ENCODE peak calls at places on chromosomes 7 and 10, in nine cellular contexts. One of them, this sample, is unnamed.

GRCh38 chr7:92953657-92954056 is 117.3 kb upstream of the CDK6 start:
- DNase-seq in dorsolateral prefrontal cortex: no peak
- DNase-seq in mucosa of gallbladder: no peak
- DNase-seq in NCI-H1092: no peak
- DNase-seq in heart left ventricle: no peak
- DNase-seq in left lobe of liver: no peak
- DNase-seq in hypothalamus: no peak
- DNase-seq in cardiac muscle cell: peak
- DNase-seq in COR-L47: no peak
- DNase-seq in this sample: no peak

GRCh38 chr10:113362645-113363091 is 190.2 kb upstream of the HABP2 start:
- DNase-seq in dorsolateral prefrontal cortex: no peak
- DNase-seq in mucosa of gallbladder: peak
- DNase-seq in NCI-H1092: no peak
- DNase-seq in heart left ventricle: peak
- DNase-seq in left lobe of liver: no peak
- DNase-seq in hypothalamus: no peak
- DNase-seq in cardiac muscle cell: peak
- DNase-seq in COR-L47: no peak
- DNase-seq in this sample: no peak

GRCh38 chr7:128827971-128828711 is 2.1 kb upstream of the FLNC start:
- DNase-seq in dorsolateral prefrontal cortex: no peak
- DNase-seq in mucosa of gallbladder: no peak
- DNase-seq in NCI-H1092: no peak
- DNase-seq in heart left ventricle: peak
- DNase-seq in left lobe of liver: no peak
- DNase-seq in hypothalamus: no peak
- DNase-seq in cardiac muscle cell: peak
- DNase-seq in COR-L47: no peak
- DNase-seq in this sample: no peak

GRCh38 chr7:108497082-108497725 is 28.7 kb downstream of the PNPLA8 start:
- DNase-seq in dorsolateral prefrontal cortex: no peak
- DNase-seq in mucosa of gallbladder: peak
- DNase-seq in NCI-H1092: peak
- DNase-seq in heart left ventricle: no peak
- DNase-seq in left lobe of liver: no peak
- DNase-seq in hypothalamus: no peak
- DNase-seq in cardiac muscle cell: peak
- DNase-seq in COR-L47: peak
- DNase-seq in this sample: no peak

GRCh38 chr10:123952099-123952498 is 60.5 kb upstream of the CPXM2 start:
- DNase-seq in dorsolateral prefrontal cortex: no peak
- DNase-seq in mucosa of gallbladder: no peak
- DNase-seq in NCI-H1092: no peak
- DNase-seq in heart left ventricle: no peak
- DNase-seq in left lobe of liver: no peak
- DNase-seq in hypothalamus: no peak
- DNase-seq in cardiac muscle cell: no peak
- DNase-seq in COR-L47: no peak
- DNase-seq in this sample: no peak

GRCh38 chr7:137875746-137876145 is 29.0 kb upstream of the DGKI start:
- DNase-seq in dorsolateral prefrontal cortex: no peak
- DNase-seq in mucosa of gallbladder: no peak
- DNase-seq in NCI-H1092: no peak
- DNase-seq in heart left ventricle: no peak
- DNase-seq in left lobe of liver: no peak
- DNase-seq in hypothalamus: no peak
- DNase-seq in cardiac muscle cell: no peak
- DNase-seq in COR-L47: no peak
- DNase-seq in this sample: no peak

GRCh38 chr7:114885836-114886235 is 36.1 kb upstream of the MDFIC start:
- DNase-seq in dorsolateral prefrontal cortex: no peak
- DNase-seq in mucosa of gallbladder: no peak
- DNase-seq in NCI-H1092: no peak
- DNase-seq in heart left ventricle: no peak
- DNase-seq in left lobe of liver: no peak
- DNase-seq in hypothalamus: no peak
- DNase-seq in cardiac muscle cell: no peak
- DNase-seq in COR-L47: no peak
- DNase-seq in this sample: no peak

GRCh38 chr7:74429153-74429747 is 24.5 kb upstream of the GTF2IRD1 start:
- DNase-seq in dorsolateral prefrontal cortex: no peak
- DNase-seq in mucosa of gallbladder: no peak
- DNase-seq in NCI-H1092: no peak
- DNase-seq in heart left ventricle: no peak
- DNase-seq in left lobe of liver: no peak
- DNase-seq in hypothalamus: no peak
- DNase-seq in cardiac muscle cell: peak
- DNase-seq in COR-L47: no peak
- DNase-seq in this sample: peak

GRCh38 chr10:2625094-2625493 is 442.3 kb upstream of the PFKP start:
- DNase-seq in dorsolateral prefrontal cortex: no peak
- DNase-seq in mucosa of gallbladder: no peak
- DNase-seq in NCI-H1092: no peak
- DNase-seq in heart left ventricle: no peak
- DNase-seq in left lobe of liver: no peak
- DNase-seq in hypothalamus: no peak
- DNase-seq in cardiac muscle cell: no peak
- DNase-seq in COR-L47: no peak
- DNase-seq in this sample: no peak

GRCh38 chr10:61232780-61233179 is 220.4 kb downstream of the TMEM26 start:
- DNase-seq in dorsolateral prefrontal cortex: no peak
- DNase-seq in mucosa of gallbladder: no peak
- DNase-seq in NCI-H1092: no peak
- DNase-seq in heart left ventricle: no peak
- DNase-seq in left lobe of liver: no peak
- DNase-seq in hypothalamus: no peak
- DNase-seq in cardiac muscle cell: no peak
- DNase-seq in COR-L47: no peak
- DNase-seq in this sample: no peak

GRCh38 chr7:130667593-130668257 is 823 bp downstream of the COPG2 start:
- DNase-seq in dorsolateral prefrontal cortex: no peak
- DNase-seq in mucosa of gallbladder: no peak
- DNase-seq in NCI-H1092: peak
- DNase-seq in heart left ventricle: no peak
- DNase-seq in left lobe of liver: no peak
- DNase-seq in hypothalamus: no peak
- DNase-seq in cardiac muscle cell: peak
- DNase-seq in COR-L47: no peak
- DNase-seq in this sample: no peak

GRCh38 chr10:124560377-124560776 is 98.8 kb downstream of the LHPP start:
- DNase-seq in dorsolateral prefrontal cortex: peak
- DNase-seq in mucosa of gallbladder: peak
- DNase-seq in NCI-H1092: no peak
- DNase-seq in heart left ventricle: peak
- DNase-seq in left lobe of liver: no peak
- DNase-seq in hypothalamus: no peak
- DNase-seq in cardiac muscle cell: peak
- DNase-seq in COR-L47: no peak
- DNase-seq in this sample: no peak

GRCh38 chr10:77268721-77269120 is 368.9 kb downstream of the KCNMA1 start:
- DNase-seq in dorsolateral prefrontal cortex: peak
- DNase-seq in mucosa of gallbladder: no peak
- DNase-seq in NCI-H1092: no peak
- DNase-seq in heart left ventricle: no peak
- DNase-seq in left lobe of liver: no peak
- DNase-seq in hypothalamus: no peak
- DNase-seq in cardiac muscle cell: no peak
- DNase-seq in COR-L47: no peak
- DNase-seq in this sample: no peak

GRCh38 chr7:95511716-95512260 is 26.0 kb downstream of the ASB4 start:
- DNase-seq in dorsolateral prefrontal cortex: peak
- DNase-seq in mucosa of gallbladder: peak
- DNase-seq in NCI-H1092: peak
- DNase-seq in heart left ventricle: peak
- DNase-seq in left lobe of liver: peak
- DNase-seq in hypothalamus: peak
- DNase-seq in cardiac muscle cell: peak
- DNase-seq in COR-L47: peak
- DNase-seq in this sample: peak

GRCh38 chr10:97686301-97686961 is 610 bp downstream of the AVPI1 start:
- DNase-seq in dorsolateral prefrontal cortex: no peak
- DNase-seq in mucosa of gallbladder: no peak
- DNase-seq in NCI-H1092: no peak
- DNase-seq in heart left ventricle: no peak
- DNase-seq in left lobe of liver: no peak
- DNase-seq in hypothalamus: peak
- DNase-seq in cardiac muscle cell: no peak
- DNase-seq in COR-L47: no peak
- DNase-seq in this sample: no peak

GRCh38 chr10:42783181-42783549 is 570 bp downstream of the BMS1 start:
- DNase-seq in dorsolateral prefrontal cortex: no peak
- DNase-seq in mucosa of gallbladder: no peak
- DNase-seq in NCI-H1092: peak
- DNase-seq in heart left ventricle: no peak
- DNase-seq in left lobe of liver: peak
- DNase-seq in hypothalamus: no peak
- DNase-seq in cardiac muscle cell: peak
- DNase-seq in COR-L47: peak
- DNase-seq in this sample: no peak

GRCh38 chr10:602391-603005 is 87.0 kb downstream of the DIP2C start:
- DNase-seq in dorsolateral prefrontal cortex: no peak
- DNase-seq in mucosa of gallbladder: no peak
- DNase-seq in NCI-H1092: no peak
- DNase-seq in heart left ventricle: no peak
- DNase-seq in left lobe of liver: peak
- DNase-seq in hypothalamus: no peak
- DNase-seq in cardiac muscle cell: no peak
- DNase-seq in COR-L47: no peak
- DNase-seq in this sample: no peak

GRCh38 chr7:44279731-44280505 is 45.5 kb downstream of the CAMK2B start:
- DNase-seq in dorsolateral prefrontal cortex: peak
- DNase-seq in mucosa of gallbladder: no peak
- DNase-seq in NCI-H1092: no peak
- DNase-seq in heart left ventricle: peak
- DNase-seq in left lobe of liver: no peak
- DNase-seq in hypothalamus: no peak
- DNase-seq in cardiac muscle cell: no peak
- DNase-seq in COR-L47: no peak
- DNase-seq in this sample: no peak

GRCh38 chr7:2030475-2031456 is 202.0 kb downstream of the MAD1L1 start:
- DNase-seq in dorsolateral prefrontal cortex: no peak
- DNase-seq in mucosa of gallbladder: no peak
- DNase-seq in NCI-H1092: no peak
- DNase-seq in heart left ventricle: peak
- DNase-seq in left lobe of liver: no peak
- DNase-seq in hypothalamus: no peak
- DNase-seq in cardiac muscle cell: no peak
- DNase-seq in COR-L47: no peak
- DNase-seq in this sample: peak

GRCh38 chr7:101494602-101495329 is 132.1 kb downstream of the COL26A1 start:
- DNase-seq in dorsolateral prefrontal cortex: no peak
- DNase-seq in mucosa of gallbladder: no peak
- DNase-seq in NCI-H1092: no peak
- DNase-seq in heart left ventricle: no peak
- DNase-seq in left lobe of liver: no peak
- DNase-seq in hypothalamus: no peak
- DNase-seq in cardiac muscle cell: no peak
- DNase-seq in COR-L47: no peak
- DNase-seq in this sample: no peak

GRCh38 chr7:64869912-64870562 is 33.0 kb upstream of the ZNF273 start:
- DNase-seq in dorsolateral prefrontal cortex: no peak
- DNase-seq in mucosa of gallbladder: peak
- DNase-seq in NCI-H1092: no peak
- DNase-seq in heart left ventricle: no peak
- DNase-seq in left lobe of liver: no peak
- DNase-seq in hypothalamus: no peak
- DNase-seq in cardiac muscle cell: no peak
- DNase-seq in COR-L47: no peak
- DNase-seq in this sample: no peak

GRCh38 chr10:85012305-85012704 is 683.9 kb downstream of the CCSER2 start:
- DNase-seq in dorsolateral prefrontal cortex: no peak
- DNase-seq in mucosa of gallbladder: no peak
- DNase-seq in NCI-H1092: no peak
- DNase-seq in heart left ventricle: no peak
- DNase-seq in left lobe of liver: no peak
- DNase-seq in hypothalamus: no peak
- DNase-seq in cardiac muscle cell: no peak
- DNase-seq in COR-L47: no peak
- DNase-seq in this sample: no peak

GRCh38 chr10:70379581-70380176 is 2.7 kb downstream of the LRRC20 start:
- DNase-seq in dorsolateral prefrontal cortex: no peak
- DNase-seq in mucosa of gallbladder: no peak
- DNase-seq in NCI-H1092: no peak
- DNase-seq in heart left ventricle: no peak
- DNase-seq in left lobe of liver: no peak
- DNase-seq in hypothalamus: no peak
- DNase-seq in cardiac muscle cell: no peak
- DNase-seq in COR-L47: no peak
- DNase-seq in this sample: no peak

GRCh38 chr10:104881740-104882139 is 240.7 kb downstream of the SORCS3 start:
- DNase-seq in dorsolateral prefrontal cortex: no peak
- DNase-seq in mucosa of gallbladder: no peak
- DNase-seq in NCI-H1092: no peak
- DNase-seq in heart left ventricle: no peak
- DNase-seq in left lobe of liver: no peak
- DNase-seq in hypothalamus: no peak
- DNase-seq in cardiac muscle cell: no peak
- DNase-seq in COR-L47: no peak
- DNase-seq in this sample: no peak

GRCh38 chr10:61682323-61682722 is 19.6 kb downstream of the CABCOCO1 start:
- DNase-seq in dorsolateral prefrontal cortex: no peak
- DNase-seq in mucosa of gallbladder: no peak
- DNase-seq in NCI-H1092: no peak
- DNase-seq in heart left ventricle: no peak
- DNase-seq in left lobe of liver: no peak
- DNase-seq in hypothalamus: no peak
- DNase-seq in cardiac muscle cell: no peak
- DNase-seq in COR-L47: no peak
- DNase-seq in this sample: no peak

GRCh38 chr10:113199459-113199858 is 249.4 kb downstream of the TCF7L2 start:
- DNase-seq in dorsolateral prefrontal cortex: no peak
- DNase-seq in mucosa of gallbladder: peak
- DNase-seq in NCI-H1092: no peak
- DNase-seq in heart left ventricle: no peak
- DNase-seq in left lobe of liver: no peak
- DNase-seq in hypothalamus: no peak
- DNase-seq in cardiac muscle cell: no peak
- DNase-seq in COR-L47: no peak
- DNase-seq in this sample: no peak

GRCh38 chr7:44379366-44380178 is 54.2 kb upstream of the CAMK2B start:
- DNase-seq in dorsolateral prefrontal cortex: no peak
- DNase-seq in mucosa of gallbladder: no peak
- DNase-seq in NCI-H1092: no peak
- DNase-seq in heart left ventricle: no peak
- DNase-seq in left lobe of liver: no peak
- DNase-seq in hypothalamus: no peak
- DNase-seq in cardiac muscle cell: no peak
- DNase-seq in COR-L47: no peak
- DNase-seq in this sample: no peak

GRCh38 chr7:140390466-140391190 is 7.7 kb downstream of the SLC37A3 start:
- DNase-seq in dorsolateral prefrontal cortex: no peak
- DNase-seq in mucosa of gallbladder: no peak
- DNase-seq in NCI-H1092: no peak
- DNase-seq in heart left ventricle: no peak
- DNase-seq in left lobe of liver: no peak
- DNase-seq in hypothalamus: no peak
- DNase-seq in cardiac muscle cell: peak
- DNase-seq in COR-L47: no peak
- DNase-seq in this sample: no peak

GRCh38 chr10:77253037-77253436 is 384.6 kb downstream of the KCNMA1 start:
- DNase-seq in dorsolateral prefrontal cortex: no peak
- DNase-seq in mucosa of gallbladder: no peak
- DNase-seq in NCI-H1092: no peak
- DNase-seq in heart left ventricle: no peak
- DNase-seq in left lobe of liver: no peak
- DNase-seq in hypothalamus: no peak
- DNase-seq in cardiac muscle cell: no peak
- DNase-seq in COR-L47: no peak
- DNase-seq in this sample: no peak

GRCh38 chr10:24118246-24118645 is 90.7 kb upstream of the KIAA1217 start:
- DNase-seq in dorsolateral prefrontal cortex: no peak
- DNase-seq in mucosa of gallbladder: no peak
- DNase-seq in NCI-H1092: no peak
- DNase-seq in heart left ventricle: no peak
- DNase-seq in left lobe of liver: no peak
- DNase-seq in hypothalamus: no peak
- DNase-seq in cardiac muscle cell: peak
- DNase-seq in COR-L47: no peak
- DNase-seq in this sample: no peak

GRCh38 chr7:77657427-77658331 is 38.6 kb upstream of the RSBN1L start:
- DNase-seq in dorsolateral prefrontal cortex: no peak
- DNase-seq in mucosa of gallbladder: no peak
- DNase-seq in NCI-H1092: peak
- DNase-seq in heart left ventricle: no peak
- DNase-seq in left lobe of liver: no peak
- DNase-seq in hypothalamus: no peak
- DNase-seq in cardiac muscle cell: peak
- DNase-seq in COR-L47: peak
- DNase-seq in this sample: no peak

This sample was measured in pancreas.